ENCODE peak calls at places on chromosome 18, in six cellular contexts. J is IMR-90; I is left ventricle myocardium inferior; B is CD4-positive, alpha-beta memory T cell; E is ovary; Z is sigmoid colon. V is an unnamed sample.

GRCh38 chr18:3546106-3546505 is 96.1 kb downstream of the TGIF1 start:
- DNase-seq in J (no peak), E (no peak), B (no peak), I (no peak), Z (no peak), V (no peak)

GRCh38 chr18:48728204-48728833 is 189.5 kb downstream of the CTIF start:
- DNase-seq in Z (no peak), I (no peak), B (no peak), J (peak; percentile 99), E (no peak), V (no peak)

GRCh38 chr18:44841221-44841620 is 160.5 kb downstream of the SETBP1 start:
- DNase-seq in J (no peak), Z (no peak), B (no peak), E (no peak), I (no peak), V (no peak)

GRCh38 chr18:22778996-22779395 is 154.1 kb upstream of the RBBP8 start:
- DNase-seq in I (peak; percentile 22), J (no peak), Z (no peak), E (no peak), B (no peak), V (no peak)

GRCh38 chr18:48190994-48191393 is 218.2 kb downstream of the ZBTB7C start:
- DNase-seq in I (no peak), J (no peak), E (no peak), Z (no peak), B (no peak), V (no peak)

GRCh38 chr18:37552296-37552695 is 13.3 kb downstream of the CELF4 start:
- DNase-seq in J (no peak), I (no peak), Z (no peak), E (no peak), B (no peak), V (no peak)

GRCh38 chr18:67133669-67134068 is 382.9 kb downstream of the DSEL start:
- DNase-seq in E (no peak), B (no peak), Z (no peak), J (no peak), I (no peak), V (no peak)

GRCh38 chr18:63817441-63818051 is 42.3 kb downstream of the SERPINB7 start:
- DNase-seq in E (no peak), Z (no peak), J (peak; percentile 71), B (no peak), I (no peak), V (no peak)

GRCh38 chr18:78238404-78239089 is 741.1 kb upstream of the SALL3 start:
- DNase-seq in B (no peak), I (no peak), E (no peak), J (no peak), Z (no peak), V (no peak)

GRCh38 chr18:58097127-58097906 is 53.3 kb downstream of the NEDD4L start:
- DNase-seq in B (no peak), Z (no peak), I (no peak), J (peak; percentile 37), E (no peak), V (no peak)

GRCh38 chr18:36075862-36076587 is 8.7 kb upstream of the RPRD1A start:
- DNase-seq in I (no peak), B (no peak), Z (no peak), J (peak; percentile 89), E (no peak), V (no peak)

GRCh38 chr18:60676807-60677206 is 304.2 kb upstream of the MC4R start:
- DNase-seq in Z (no peak), I (no peak), B (no peak), J (no peak), E (no peak), V (no peak)

GRCh38 chr18:69858897-69859296 is 88.8 kb downstream of the CD226 start:
- DNase-seq in E (no peak), I (no peak), B (no peak), Z (no peak), J (no peak), V (no peak)

GRCh38 chr18:42196651-42197050 is 241.6 kb downstream of the PIK3C3 start:
- DNase-seq in J (peak; percentile 7), Z (no peak), E (no peak), I (no peak), B (no peak), V (no peak)

GRCh38 chr18:55003695-55004094 is 44.4 kb upstream of the CCDC68 start:
- DNase-seq in Z (no peak), J (no peak), B (no peak), I (no peak), E (no peak), V (no peak)

GRCh38 chr18:50128506-50129271 is 66.3 kb downstream of the MYO5B start:
- DNase-seq in Z (no peak), B (no peak), I (no peak), J (no peak), E (no peak), V (no peak)

GRCh38 chr18:26133652-26134051 is at the start of gene PSMA8:
- DNase-seq in Z (no peak), E (peak; percentile 27), B (peak; percentile 68), J (no peak), I (peak; percentile 16), V (no peak)

GRCh38 chr18:79983793-79984192 is 4.6 kb downstream of the TXNL4A start:
- DNase-seq in E (no peak), Z (no peak), I (no peak), B (no peak), J (no peak), V (no peak)
- H3K4me1 ChIP-seq in E (peaks cover 3% of the 10 kb centered on the region), Z (peaks cover 3% of the 10 kb centered on the region), I (peaks cover 53% of the 10 kb centered on the region), B (peaks cover 69% of the 10 kb centered on the region), J (peaks cover 16% of the 10 kb centered on the region), V (peaks cover 27% of the 10 kb centered on the region)

GRCh38 chr18:76986391-76986790 is 146.2 kb downstream of the MBP start:
- DNase-seq in J (no peak), I (no peak), B (no peak), E (no peak), Z (no peak), V (no peak)
- H3K4me3 ChIP-seq in J (no peak overlapping the region), I (no peak overlapping the region), B (no peak overlapping the region), E (no peak overlapping the region), Z (no peak overlapping the region), V (no peak overlapping the region)

GRCh38 chr18:9117980-9118841 is 15.7 kb downstream of the NDUFV2 start:
- DNase-seq in E (no peak), I (no peak), B (no peak), J (no peak), Z (no peak), V (no peak)

GRCh38 chr18:9120796-9121195 is 15.8 kb upstream of the ANKRD12 start:
- DNase-seq in I (no peak), Z (no peak), J (no peak), E (no peak), B (no peak), V (no peak)

GRCh38 chr18:9113468-9114149 is 11.1 kb downstream of the NDUFV2 start:
- DNase-seq in J (no peak), B (no peak), I (no peak), Z (no peak), E (no peak), V (no peak)

DNA sequence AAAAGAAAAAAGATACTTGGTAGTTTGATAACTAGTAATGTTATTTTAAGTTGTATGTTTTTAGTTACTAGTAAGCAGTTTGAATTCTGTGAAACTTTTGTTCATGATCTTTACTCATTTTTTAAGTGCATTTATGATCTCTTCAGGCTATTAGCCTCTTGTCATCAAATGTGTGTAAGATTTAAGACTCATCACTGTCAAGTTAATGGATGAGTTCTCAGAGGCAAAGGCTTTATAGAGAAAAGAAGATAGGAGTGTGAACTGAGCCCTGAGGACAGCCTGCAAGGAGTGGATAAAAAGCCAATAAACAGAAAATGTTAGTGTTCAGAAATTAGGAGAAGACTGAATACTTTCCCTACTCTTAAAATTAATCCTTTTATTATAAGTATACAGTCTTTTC is 13.5 kb downstream of the NDUFV2 start:
- DNase-seq in Z (no peak), B (no peak), J (no peak), E (no peak), I (no peak), V (no peak)
- H3K4me1 ChIP-seq in Z (no peaks in the 10 kb centered on the region), B (peaks cover 98% of the 10 kb centered on the region), J (peaks cover 16% of the 10 kb centered on the region), E (peaks cover 9% of the 10 kb centered on the region), I (peaks cover 98% of the 10 kb centered on the region), V (peaks cover 67% of the 10 kb centered on the region)

DNA sequence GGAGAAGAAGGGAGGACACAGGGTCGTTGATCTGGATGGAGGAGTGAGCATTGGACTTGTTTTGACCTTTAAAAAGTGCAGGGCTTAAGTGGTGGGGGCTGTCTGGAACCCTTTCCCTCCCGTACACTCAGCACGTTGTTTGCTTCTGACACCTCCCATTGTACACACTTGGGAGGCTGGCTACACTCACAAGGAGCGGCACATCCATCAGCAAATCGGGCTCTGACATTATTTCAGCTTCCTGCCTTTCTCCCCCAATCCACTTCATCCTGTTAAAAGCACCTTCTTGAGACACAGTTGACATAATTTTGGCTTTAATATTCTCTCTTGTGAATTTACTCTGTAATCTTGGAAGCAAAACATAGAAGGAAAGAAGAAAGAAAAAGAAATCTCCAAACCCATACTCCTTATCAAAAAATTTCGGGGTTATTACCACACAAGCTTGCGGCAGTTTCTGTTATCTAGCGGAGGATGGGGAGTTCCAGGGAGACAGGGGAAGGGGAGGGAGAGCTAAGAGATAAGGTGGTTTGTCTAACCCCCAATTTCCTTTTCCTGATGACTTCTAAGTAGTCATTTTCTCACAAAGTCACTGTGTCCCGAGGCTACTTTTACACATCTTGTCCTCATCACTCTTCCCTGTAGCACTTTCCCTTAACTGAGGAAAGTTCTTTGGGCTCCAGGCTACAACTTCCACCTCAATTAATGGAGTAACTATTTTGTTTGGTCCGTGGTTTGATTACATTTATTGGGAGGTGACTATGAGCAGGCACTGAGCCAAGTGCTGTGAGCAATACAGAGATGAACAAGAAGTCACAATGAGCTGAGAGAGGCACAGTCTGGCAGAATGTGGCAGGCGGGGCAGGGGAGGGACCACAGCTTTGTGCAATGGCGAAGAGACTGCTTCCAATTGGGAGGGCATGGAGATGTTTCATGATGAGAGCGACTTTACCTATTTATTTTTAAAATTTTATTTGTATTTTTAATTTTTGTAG is 240.1 kb upstream of the MEX3C start:
- DNase-seq in J (no peak), Z (no peak), I (no peak), E (no peak), B (no peak), V (no peak)
- H3K4me3 ChIP-seq in J (no peak overlapping the region), Z (no peak overlapping the region), I (no peak overlapping the region), E (no peak overlapping the region), B (no peak overlapping the region), V (no peak overlapping the region)

DNA sequence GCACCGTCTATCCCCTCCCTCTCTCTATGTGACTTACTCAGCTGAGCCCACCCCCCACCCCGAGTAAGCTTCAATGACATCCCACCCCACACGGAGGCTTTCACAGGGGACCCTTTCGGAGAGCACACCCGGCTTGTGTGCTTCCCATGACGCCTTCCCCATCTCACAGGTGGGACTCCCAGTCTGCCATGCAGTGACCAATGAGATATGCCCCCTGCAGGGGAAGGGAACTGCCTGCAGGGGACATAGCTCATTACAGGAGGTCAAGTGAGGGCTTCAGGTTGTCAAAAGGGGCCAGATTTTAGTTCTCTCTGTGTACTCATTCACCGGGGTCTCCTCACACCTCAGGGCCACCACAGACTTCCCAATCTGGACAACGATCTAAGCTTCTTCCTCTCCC is 112.6 kb downstream of the GAREM1 start:
- DNase-seq in Z (no peak), I (no peak), E (no peak), B (no peak), J (no peak), V (no peak)
- H3K4me1 ChIP-seq in Z (no peaks in the 10 kb centered on the region), I (peaks cover 34% of the 10 kb centered on the region), E (no peaks in the 10 kb centered on the region), B (no peaks in the 10 kb centered on the region), J (peaks cover 2% of the 10 kb centered on the region), V (peaks cover 14% of the 10 kb centered on the region)

GRCh38 chr18:62384610-62385097 is 59.5 kb downstream of the TNFRSF11A start:
- DNase-seq in J (no peak), Z (no peak), I (no peak), B (no peak), E (no peak), V (no peak)
- H3K4me3 ChIP-seq in J (peak overlapping the region; percentile 20), Z (peak overlapping the region; percentile 4), I (peak overlapping the region; percentile 61), B (no peak overlapping the region), E (no peak overlapping the region), V (peak overlapping the region; percentile 37)